ENCODE peak calls at places on chromosomes 6 and 20, in five cellular contexts. One of them, this sample, is unnamed.

GRCh38 chr6:124056884-124057283 is 253.2 kb downstream of the NKAIN2 start:
- DNase-seq in H7: no peak
- DNase-seq in NCI-H510A: peak
- DNase-seq in GM12865: no peak
- DNase-seq in sciatic nerve: no peak
- DNase-seq in this sample: no peak

GRCh38 chr6:168333039-168333438 is 13.5 kb upstream of the DACT2 start:
- DNase-seq in H7: peak
- DNase-seq in NCI-H510A: no peak
- DNase-seq in GM12865: no peak
- DNase-seq in sciatic nerve: no peak
- DNase-seq in this sample: no peak

GRCh38 chr20:25173886-25174308 is 21.6 kb upstream of the ENTPD6 start:
- DNase-seq in H7: no peak
- DNase-seq in NCI-H510A: no peak
- DNase-seq in GM12865: no peak
- DNase-seq in sciatic nerve: no peak
- DNase-seq in this sample: no peak

GRCh38 chr6:88377976-88378580 is 211.9 kb upstream of the CNR1 start:
- DNase-seq in H7: no peak
- DNase-seq in NCI-H510A: no peak
- DNase-seq in GM12865: no peak
- DNase-seq in sciatic nerve: no peak
- DNase-seq in this sample: no peak

GRCh38 chr6:87669051-87669450 is 33.0 kb downstream of the AKIRIN2 start:
- DNase-seq in H7: no peak
- DNase-seq in NCI-H510A: no peak
- DNase-seq in GM12865: peak
- DNase-seq in sciatic nerve: no peak
- DNase-seq in this sample: no peak

GRCh38 chr20:53283597-53283996 is 310.0 kb downstream of the ZNF217 start:
- DNase-seq in H7: no peak
- DNase-seq in NCI-H510A: no peak
- DNase-seq in GM12865: no peak
- DNase-seq in sciatic nerve: no peak
- DNase-seq in this sample: no peak

GRCh38 chr20:24658920-24659660 is 189.7 kb downstream of the SYNDIG1 start:
- DNase-seq in H7: no peak
- DNase-seq in NCI-H510A: no peak
- DNase-seq in GM12865: no peak
- DNase-seq in sciatic nerve: no peak
- DNase-seq in this sample: no peak

GRCh38 chr20:59728722-59729430 is 124.5 kb downstream of the PHACTR3 start:
- DNase-seq in H7: no peak
- DNase-seq in NCI-H510A: no peak
- DNase-seq in GM12865: no peak
- DNase-seq in sciatic nerve: no peak
- DNase-seq in this sample: no peak

GRCh38 chr20:52178691-52179090 is 12.9 kb downstream of the ZFP64 start:
- DNase-seq in H7: no peak
- DNase-seq in NCI-H510A: no peak
- DNase-seq in GM12865: no peak
- DNase-seq in sciatic nerve: no peak
- DNase-seq in this sample: no peak

GRCh38 chr6:156021746-156022396 is 566.2 kb upstream of the NOX3 start:
- DNase-seq in H7: no peak
- DNase-seq in NCI-H510A: no peak
- DNase-seq in GM12865: no peak
- DNase-seq in sciatic nerve: no peak
- DNase-seq in this sample: no peak

GRCh38 chr6:77403424-77403823 is 59.9 kb downstream of the HTR1B start:
- DNase-seq in H7: no peak
- DNase-seq in NCI-H510A: no peak
- DNase-seq in GM12865: no peak
- DNase-seq in sciatic nerve: no peak
- DNase-seq in this sample: no peak

This sample was measured in stimulated activated effector memory CD8-positive, alpha-beta T cell treated with anti-CD3 and anti-CD28 coated beads, Interleukin-12 subunit alpha, Interleukin-12 subunit beta, amount 100 ng/mL, for 72 hours.